ENCODE peak calls at places on chromosome X, in seven cellular contexts. F, Y, H, S, P, Q and K are unnamed samples.

GRCh38 chrX:117711774-117712173 is 404.8 kb downstream of the KLHL13 start:
- DNase-seq in S (no peak), P (no peak), F (no peak), Y (no peak), Q (no peak), H (no peak), K (no peak)

GRCh38 chrX:41118156-41118555 is 32.9 kb downstream of the USP9X start:
- DNase-seq in Y (no peak), P (no peak), H (no peak), F (no peak), S (no peak), Q (no peak), K (no peak)

GRCh38 chrX:131441033-131441432 is 102.8 kb upstream of the OR13H1 start:
- DNase-seq in Q (no peak), H (peak; percentile 6), S (no peak), P (no peak), F (no peak), Y (no peak), K (no peak)

GRCh38 chrX:24799565-24799964 is 105.8 kb downstream of the POLA1 start:
- DNase-seq in S (no peak), Y (no peak), Q (no peak), H (no peak), F (no peak), P (no peak), K (no peak)

GRCh38 chrX:154717824-154718223 is 33.1 kb downstream of the GAB3 start:
- DNase-seq in Q (peak; percentile 35), F (no peak), Y (no peak), H (peak; percentile 74), S (no peak), P (no peak), K (no peak)

GRCh38 chrX:82232679-82233078 is 1030.8 kb downstream of the SH3BGRL start:
- DNase-seq in Q (no peak), F (no peak), Y (no peak), P (no peak), S (no peak), H (no peak), K (no peak)

GRCh38 chrX:54413753-54414152 is 26.5 kb upstream of the TSR2 start:
- DNase-seq in S (no peak), Y (no peak), Q (no peak), H (peak; percentile 15), P (no peak), F (no peak), K (no peak)

GRCh38 chrX:136768469-136769084 is 12.2 kb downstream of the ARHGEF6 start:
- DNase-seq in Q (peak; percentile 44), H (peak; percentile 92), S (peak; percentile 36), P (no peak), Y (no peak), F (peak; percentile 37), K (no peak)

GRCh38 chrX:77087529-77088169 is 359.5 kb upstream of the FGF16 start:
- DNase-seq in H (peak; percentile 25), F (no peak), S (no peak), P (no peak), Q (no peak), Y (no peak), K (peak; percentile 17)

GRCh38 chrX:121894756-121895155 is 847.3 kb downstream of the GLUD2 start:
- DNase-seq in Y (no peak), S (no peak), P (no peak), F (no peak), Q (no peak), H (no peak), K (no peak)

GRCh38 chrX:39431893-39432292 is 630.6 kb downstream of the MID1IP1 start:
- DNase-seq in Q (no peak), P (no peak), Y (no peak), H (no peak), S (no peak), F (no peak), K (no peak)

GRCh38 chrX:102029026-102029425 is 96.5 kb upstream of the TCEAL2 start:
- DNase-seq in S (no peak), Y (no peak), F (no peak), H (no peak), P (no peak), Q (no peak), K (no peak)

GRCh38 chrX:85836868-85837267 is 210.5 kb downstream of the CHM start:
- DNase-seq in Q (no peak), Y (no peak), P (no peak), F (no peak), H (peak; percentile 44), S (no peak), K (no peak)

GRCh38 chrX:72020204-72020603 is 109.6 kb downstream of the NHSL2 start:
- DNase-seq in Y (no peak), S (peak; percentile 48), H (peak; percentile 26), P (no peak), F (no peak), Q (no peak), K (no peak)

GRCh38 chrX:36950495-36951253 is 57.5 kb upstream of the FAM47C start:
- DNase-seq in S (no peak), P (no peak), H (no peak), Y (no peak), F (peak; percentile 70), Q (no peak), K (no peak)

DNA sequence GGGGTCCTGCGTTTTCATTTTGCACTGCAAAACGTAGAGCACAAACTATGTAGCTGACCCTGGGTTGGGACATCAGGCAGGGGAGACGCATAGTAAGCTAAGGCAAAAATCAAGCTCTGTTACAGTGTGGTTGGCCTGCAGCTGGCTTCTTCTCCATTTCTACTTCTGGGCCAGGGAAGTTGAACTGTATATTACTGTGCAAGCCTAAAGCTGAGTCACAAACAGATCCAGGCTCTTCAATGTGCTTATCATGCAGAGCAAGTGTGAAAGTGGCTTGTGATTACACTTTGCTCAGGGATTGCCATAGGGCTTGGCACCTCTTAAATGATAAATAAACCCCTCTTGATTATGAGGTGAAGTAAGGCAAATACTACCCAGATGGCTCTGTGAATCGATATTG is 40.4 kb downstream of the CLDN34 start:
- DNase-seq in S (no peak), H (peak; percentile 42), F (no peak), P (no peak), Y (no peak), Q (no peak), K (no peak)
- H3K27ac ChIP-seq in S (no peak overlapping the region), H (no peak overlapping the region), F (no peak overlapping the region), P (no peak overlapping the region), Y (no peak overlapping the region), Q (no peak overlapping the region), K (no peak overlapping the region)

GRCh38 chrX:15751160-15751819 is 13.2 kb downstream of the CA5B start:
- DNase-seq in H (peak; percentile 76), Q (no peak), S (no peak), Y (no peak), P (no peak), F (no peak), K (no peak)

GRCh38 chrX:15745179-15745578 is 7.1 kb downstream of the CA5B start:
- DNase-seq in F (no peak), P (no peak), S (no peak), Y (no peak), Q (no peak), H (peak; percentile 67), K (no peak)

GRCh38 chrX:15750611-15751159 is 12.6 kb downstream of the CA5B start:
- DNase-seq in Q (peak; percentile 11), S (no peak), P (no peak), Y (no peak), H (no peak), F (no peak), K (no peak)

GRCh38 chrX:15747626-15748173 is 9.6 kb downstream of the CA5B start:
- DNase-seq in F (no peak), H (no peak), P (no peak), Q (no peak), Y (no peak), S (no peak), K (no peak)

GRCh38 chrX:15749642-15750610 is 11.9 kb downstream of the CA5B start:
- DNase-seq in P (no peak), Q (peak; percentile 24), F (no peak), H (peak; percentile 18), S (no peak), Y (no peak), K (no peak)
- H3K27ac ChIP-seq in P (no peak overlapping the region), Q (peak overlapping the region; percentile 94), F (no peak overlapping the region), H (peak overlapping the region; percentile 78), S (peak overlapping the region; percentile 1), Y (peak overlapping the region; percentile 82), K (peak overlapping the region; percentile 84)

GRCh38 chrX:11244641-11245040 is 48.6 kb upstream of the AMELX start:
- DNase-seq in S (no peak), P (no peak), Q (no peak), Y (no peak), H (peak; percentile 85), F (no peak), K (no peak)

GRCh38 chrX:11242704-11243103 is 50.5 kb upstream of the AMELX start:
- DNase-seq in S (no peak), Q (no peak), F (no peak), Y (no peak), P (no peak), H (no peak), K (no peak)

GRCh38 chrX:11239230-11239629 is 54.0 kb upstream of the AMELX start:
- DNase-seq in H (peak; percentile 56), F (no peak), S (no peak), Q (no peak), Y (no peak), P (no peak), K (no peak)

DNA sequence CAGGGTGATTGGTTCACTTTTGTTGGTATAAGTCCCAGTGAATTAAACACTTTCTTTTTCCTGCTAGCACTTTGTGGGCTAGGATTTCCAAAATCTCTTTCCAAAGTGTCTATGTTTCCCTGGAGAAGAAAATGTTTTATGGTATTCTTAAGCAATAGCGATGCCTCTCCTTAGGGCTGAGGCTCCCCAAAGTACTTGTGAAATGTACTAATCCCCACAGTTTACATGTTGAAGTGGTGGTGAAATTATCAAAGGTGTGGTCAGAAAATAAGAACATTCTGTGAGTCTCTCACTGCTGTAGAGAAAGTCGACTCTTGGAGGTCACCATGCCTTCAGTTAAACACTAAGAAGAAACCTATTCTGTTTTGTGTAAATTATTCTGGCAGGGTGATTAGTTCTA is 51.5 kb upstream of the AMELX start:
- DNase-seq in P (no peak), Q (no peak), F (no peak), S (no peak), Y (no peak), H (no peak), K (no peak)
- H3K27ac ChIP-seq in P (no peak overlapping the region), Q (no peak overlapping the region), F (no peak overlapping the region), S (no peak overlapping the region), Y (no peak overlapping the region), H (no peak overlapping the region), K (no peak overlapping the region)

DNA sequence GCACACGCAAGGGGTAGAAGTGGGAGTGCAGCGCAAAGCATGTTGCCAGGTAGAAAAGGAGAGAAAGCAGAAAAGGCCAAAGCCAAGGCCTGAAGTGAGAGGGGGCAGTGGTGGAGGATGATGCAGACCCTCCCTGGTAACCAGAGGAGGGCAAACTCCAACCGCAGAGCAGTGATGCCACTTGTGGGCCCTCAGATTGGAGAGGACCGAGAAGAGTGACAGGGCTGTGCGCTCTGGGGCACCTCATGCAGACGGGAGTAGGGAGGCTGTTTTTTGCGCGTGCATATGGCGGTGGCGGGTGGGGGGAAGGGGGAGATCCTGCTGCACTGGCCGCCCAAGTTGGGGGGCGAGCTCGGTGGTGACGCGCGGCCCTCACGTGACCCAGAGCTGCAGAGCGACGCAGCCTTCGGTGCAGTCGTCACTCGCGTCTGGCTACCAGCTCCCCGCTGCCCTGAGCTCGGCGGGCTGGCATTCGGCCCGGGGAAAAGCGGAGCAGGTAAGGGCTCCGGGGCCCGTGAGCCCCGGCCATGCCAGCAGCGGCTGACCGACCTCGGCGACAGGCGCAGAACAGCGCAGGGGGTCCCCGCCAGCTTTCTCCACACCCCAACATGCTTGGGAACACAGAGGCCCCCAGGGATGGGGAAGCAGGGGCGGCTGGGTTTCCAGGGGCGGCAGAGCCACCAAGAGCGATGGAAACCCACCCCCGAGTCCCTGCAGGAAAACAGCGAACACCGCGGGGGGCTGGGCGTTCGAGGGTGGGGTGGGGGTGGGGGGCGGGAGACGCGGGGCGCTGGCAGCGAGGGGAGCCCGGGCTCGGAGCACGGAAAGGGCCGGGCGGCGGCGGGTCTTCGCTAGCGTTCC is at the start of gene BEX3:
- DNase-seq in F (peak; percentile 93), P (no peak), Q (peak; percentile 15), Y (peak; percentile 16), S (peak; percentile 71), H (peak; percentile 62), K (no peak)
- H3K27ac ChIP-seq in F (peak within 1 kb of the TSS; percentile 10), P (peak within 1 kb of the TSS; percentile 71), Q (peak within 1 kb of the TSS; percentile 35), Y (no peak within 1 kb of the TSS), S (peak within 1 kb of the TSS; percentile 93), H (peak within 1 kb of the TSS; percentile 82), K (peak within 1 kb of the TSS; percentile 66)